ENCODE peak calls at places on chromosome 22, in seven cellular contexts. One of them, this sample, is unnamed.

GRCh38 chr22:49937758-49938564 is 19.5 kb downstream of the CRELD2 start:
- DNase-seq in right lobe of liver: no peak
- DNase-seq in type B pancreatic cell: no peak
- DNase-seq in psoas muscle: no peak
- DNase-seq in upper lobe of right lung: peak; percentile 71
- DNase-seq in mesothelial cell of epicardium: no peak
- DNase-seq in astrocyte: no peak
- DNase-seq in this sample: no peak

GRCh38 chr22:41351011-41351410 is 30.7 kb upstream of the TEF start:
- DNase-seq in right lobe of liver: no peak
- DNase-seq in type B pancreatic cell: no peak
- DNase-seq in psoas muscle: no peak
- DNase-seq in upper lobe of right lung: no peak
- DNase-seq in mesothelial cell of epicardium: no peak
- DNase-seq in astrocyte: no peak
- DNase-seq in this sample: no peak

GRCh38 chr22:20968281-20968977 is 1.4 kb downstream of the AIFM3 start:
- DNase-seq in right lobe of liver: no peak
- DNase-seq in type B pancreatic cell: no peak
- DNase-seq in psoas muscle: no peak
- DNase-seq in upper lobe of right lung: no peak
- DNase-seq in mesothelial cell of epicardium: no peak
- DNase-seq in astrocyte: no peak
- DNase-seq in this sample: no peak

GRCh38 chr22:49676230-49676629 is 151.4 kb downstream of the BRD1 start:
- DNase-seq in right lobe of liver: no peak
- DNase-seq in type B pancreatic cell: peak; percentile 31
- DNase-seq in psoas muscle: no peak
- DNase-seq in upper lobe of right lung: no peak
- DNase-seq in mesothelial cell of epicardium: no peak
- DNase-seq in astrocyte: no peak
- DNase-seq in this sample: no peak

GRCh38 chr22:17997456-17997855 is 26.9 kb downstream of the MICAL3 start:
- DNase-seq in right lobe of liver: no peak
- DNase-seq in type B pancreatic cell: no peak
- DNase-seq in psoas muscle: no peak
- DNase-seq in upper lobe of right lung: no peak
- DNase-seq in mesothelial cell of epicardium: no peak
- DNase-seq in astrocyte: no peak
- DNase-seq in this sample: no peak

GRCh38 chr22:35769974-35770373 is 52.3 kb downstream of the APOL5 start:
- DNase-seq in right lobe of liver: no peak
- DNase-seq in type B pancreatic cell: no peak
- DNase-seq in psoas muscle: no peak
- DNase-seq in upper lobe of right lung: no peak
- DNase-seq in mesothelial cell of epicardium: no peak
- DNase-seq in astrocyte: no peak
- DNase-seq in this sample: no peak

GRCh38 chr22:40410272-40410671 is 39.9 kb downstream of the SGSM3 start:
- DNase-seq in right lobe of liver: peak; percentile 47
- DNase-seq in type B pancreatic cell: no peak
- DNase-seq in psoas muscle: no peak
- DNase-seq in upper lobe of right lung: peak; percentile 42
- DNase-seq in mesothelial cell of epicardium: no peak
- DNase-seq in astrocyte: no peak
- DNase-seq in this sample: no peak

GRCh38 chr22:41417622-41418390 is 28.8 kb downstream of the TOB2 start:
- DNase-seq in right lobe of liver: peak; percentile 99
- DNase-seq in type B pancreatic cell: no peak
- DNase-seq in psoas muscle: peak; percentile 99
- DNase-seq in upper lobe of right lung: peak; percentile 98
- DNase-seq in mesothelial cell of epicardium: no peak
- DNase-seq in astrocyte: no peak
- DNase-seq in this sample: no peak

GRCh38 chr22:50102946-50103345 is 13.1 kb downstream of the MOV10L1 start:
- DNase-seq in right lobe of liver: no peak
- DNase-seq in type B pancreatic cell: no peak
- DNase-seq in psoas muscle: no peak
- DNase-seq in upper lobe of right lung: no peak
- DNase-seq in mesothelial cell of epicardium: no peak
- DNase-seq in astrocyte: no peak
- DNase-seq in this sample: no peak

GRCh38 chr22:25814685-25815084 is 72.7 kb downstream of the MYO18B start:
- DNase-seq in right lobe of liver: no peak
- DNase-seq in type B pancreatic cell: no peak
- DNase-seq in psoas muscle: no peak
- DNase-seq in upper lobe of right lung: no peak
- DNase-seq in mesothelial cell of epicardium: no peak
- DNase-seq in astrocyte: no peak
- DNase-seq in this sample: no peak

GRCh38 chr22:46830001-46830715 is 67.7 kb downstream of the TBC1D22A start:
- DNase-seq in right lobe of liver: no peak
- DNase-seq in type B pancreatic cell: peak; percentile 62
- DNase-seq in psoas muscle: peak; percentile 73
- DNase-seq in upper lobe of right lung: peak; percentile 49
- DNase-seq in mesothelial cell of epicardium: no peak
- DNase-seq in astrocyte: peak; percentile 77
- DNase-seq in this sample: no peak

GRCh38 chr22:49561338-49561737 is 266.3 kb downstream of the BRD1 start:
- DNase-seq in right lobe of liver: no peak
- DNase-seq in type B pancreatic cell: peak; percentile 10
- DNase-seq in psoas muscle: no peak
- DNase-seq in upper lobe of right lung: no peak
- DNase-seq in mesothelial cell of epicardium: no peak
- DNase-seq in astrocyte: no peak
- DNase-seq in this sample: peak; percentile 14

GRCh38 chr22:25623310-25623734 is 58.8 kb downstream of the GRK3 start:
- DNase-seq in right lobe of liver: no peak
- DNase-seq in type B pancreatic cell: no peak
- DNase-seq in psoas muscle: no peak
- DNase-seq in upper lobe of right lung: no peak
- DNase-seq in mesothelial cell of epicardium: no peak
- DNase-seq in astrocyte: no peak
- DNase-seq in this sample: no peak

GRCh38 chr22:50112151-50113118 is 22.6 kb downstream of the MOV10L1 start:
- DNase-seq in right lobe of liver: no peak
- DNase-seq in type B pancreatic cell: no peak
- DNase-seq in psoas muscle: no peak
- DNase-seq in upper lobe of right lung: no peak
- DNase-seq in mesothelial cell of epicardium: no peak
- DNase-seq in astrocyte: peak; percentile 86
- DNase-seq in this sample: no peak

DNA sequence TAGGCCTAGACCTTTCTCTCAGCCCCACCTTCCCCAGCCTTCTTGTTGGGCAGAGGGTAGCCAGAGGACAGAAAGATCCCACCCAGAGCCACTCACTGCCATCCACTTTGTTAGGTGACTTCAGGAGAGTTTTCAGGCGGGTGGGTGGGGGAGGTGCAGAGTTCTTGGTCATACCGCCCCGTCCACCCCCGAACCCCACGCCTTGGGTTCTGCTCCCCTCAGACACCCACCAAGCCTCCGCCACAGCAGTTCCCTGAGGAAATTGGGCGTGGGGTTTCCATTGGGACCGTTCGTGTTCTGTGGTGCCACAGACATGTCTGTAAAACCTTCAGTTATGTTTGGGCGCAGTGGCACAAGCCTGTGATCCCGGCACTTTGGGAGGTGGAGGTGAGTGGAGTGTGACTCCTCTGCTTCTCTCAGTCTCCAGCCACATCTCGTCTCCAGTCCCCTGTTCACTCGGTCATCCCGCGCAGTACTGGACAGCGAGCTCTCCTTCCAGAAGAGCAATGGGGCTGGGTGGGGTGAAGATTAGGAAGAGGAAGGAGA is 1.5 kb downstream of the MIF start:
- DNase-seq in right lobe of liver: no peak
- DNase-seq in type B pancreatic cell: no peak
- DNase-seq in psoas muscle: no peak
- DNase-seq in upper lobe of right lung: no peak
- DNase-seq in mesothelial cell of epicardium: no peak
- DNase-seq in astrocyte: no peak
- DNase-seq in this sample: no peak
- TF ChIP-seq CTCF in right lobe of liver: no peak
- TF ChIP-seq CTCF in type B pancreatic cell: peak; percentile 14
- TF ChIP-seq CTCF in psoas muscle: no peak
- TF ChIP-seq CTCF in upper lobe of right lung: no peak
- TF ChIP-seq CTCF in mesothelial cell of epicardium: no peak
- TF ChIP-seq CTCF in astrocyte: no peak
- TF ChIP-seq CTCF in this sample: no peak

GRCh38 chr22:32413715-32414114 is 1.7 kb upstream of the RTCB start:
- DNase-seq in right lobe of liver: no peak
- DNase-seq in type B pancreatic cell: no peak
- DNase-seq in psoas muscle: no peak
- DNase-seq in upper lobe of right lung: no peak
- DNase-seq in mesothelial cell of epicardium: no peak
- DNase-seq in astrocyte: peak; percentile 8
- DNase-seq in this sample: no peak
- TF ChIP-seq CTCF in right lobe of liver: peak; percentile 49
- TF ChIP-seq CTCF in type B pancreatic cell: peak; percentile 64
- TF ChIP-seq CTCF in psoas muscle: no peak
- TF ChIP-seq CTCF in upper lobe of right lung: peak; percentile 29
- TF ChIP-seq CTCF in mesothelial cell of epicardium: peak; percentile 23
- TF ChIP-seq CTCF in astrocyte: peak; percentile 65
- TF ChIP-seq CTCF in this sample: no peak

GRCh38 chr22:22856364-22856763 is 31.3 kb upstream of the IGLL5 start:
- DNase-seq in right lobe of liver: no peak
- DNase-seq in type B pancreatic cell: no peak
- DNase-seq in psoas muscle: no peak
- DNase-seq in upper lobe of right lung: no peak
- DNase-seq in mesothelial cell of epicardium: no peak
- DNase-seq in astrocyte: no peak
- DNase-seq in this sample: no peak

GRCh38 chr22:22856885-22857606 is 30.6 kb upstream of the IGLL5 start:
- DNase-seq in right lobe of liver: no peak
- DNase-seq in type B pancreatic cell: no peak
- DNase-seq in psoas muscle: no peak
- DNase-seq in upper lobe of right lung: no peak
- DNase-seq in mesothelial cell of epicardium: no peak
- DNase-seq in astrocyte: no peak
- DNase-seq in this sample: no peak

GRCh38 chr22:22855085-22855484 is 32.5 kb upstream of the IGLL5 start:
- DNase-seq in right lobe of liver: no peak
- DNase-seq in type B pancreatic cell: no peak
- DNase-seq in psoas muscle: no peak
- DNase-seq in upper lobe of right lung: no peak
- DNase-seq in mesothelial cell of epicardium: no peak
- DNase-seq in astrocyte: no peak
- DNase-seq in this sample: no peak

GRCh38 chr22:22854466-22854865 is 33.1 kb upstream of the IGLL5 start:
- DNase-seq in right lobe of liver: no peak
- DNase-seq in type B pancreatic cell: no peak
- DNase-seq in psoas muscle: no peak
- DNase-seq in upper lobe of right lung: no peak
- DNase-seq in mesothelial cell of epicardium: no peak
- DNase-seq in astrocyte: no peak
- DNase-seq in this sample: no peak

GRCh38 chr22:22855617-22856308 is 31.9 kb upstream of the IGLL5 start:
- DNase-seq in right lobe of liver: no peak
- DNase-seq in type B pancreatic cell: no peak
- DNase-seq in psoas muscle: no peak
- DNase-seq in upper lobe of right lung: no peak
- DNase-seq in mesothelial cell of epicardium: no peak
- DNase-seq in astrocyte: no peak
- DNase-seq in this sample: no peak
- TF ChIP-seq CTCF in right lobe of liver: peak; percentile 37
- TF ChIP-seq CTCF in type B pancreatic cell: peak; percentile 66
- TF ChIP-seq CTCF in psoas muscle: no peak
- TF ChIP-seq CTCF in upper lobe of right lung: peak; percentile 37
- TF ChIP-seq CTCF in mesothelial cell of epicardium: peak; percentile 23
- TF ChIP-seq CTCF in astrocyte: peak; percentile 10
- TF ChIP-seq CTCF in this sample: no peak

DNA sequence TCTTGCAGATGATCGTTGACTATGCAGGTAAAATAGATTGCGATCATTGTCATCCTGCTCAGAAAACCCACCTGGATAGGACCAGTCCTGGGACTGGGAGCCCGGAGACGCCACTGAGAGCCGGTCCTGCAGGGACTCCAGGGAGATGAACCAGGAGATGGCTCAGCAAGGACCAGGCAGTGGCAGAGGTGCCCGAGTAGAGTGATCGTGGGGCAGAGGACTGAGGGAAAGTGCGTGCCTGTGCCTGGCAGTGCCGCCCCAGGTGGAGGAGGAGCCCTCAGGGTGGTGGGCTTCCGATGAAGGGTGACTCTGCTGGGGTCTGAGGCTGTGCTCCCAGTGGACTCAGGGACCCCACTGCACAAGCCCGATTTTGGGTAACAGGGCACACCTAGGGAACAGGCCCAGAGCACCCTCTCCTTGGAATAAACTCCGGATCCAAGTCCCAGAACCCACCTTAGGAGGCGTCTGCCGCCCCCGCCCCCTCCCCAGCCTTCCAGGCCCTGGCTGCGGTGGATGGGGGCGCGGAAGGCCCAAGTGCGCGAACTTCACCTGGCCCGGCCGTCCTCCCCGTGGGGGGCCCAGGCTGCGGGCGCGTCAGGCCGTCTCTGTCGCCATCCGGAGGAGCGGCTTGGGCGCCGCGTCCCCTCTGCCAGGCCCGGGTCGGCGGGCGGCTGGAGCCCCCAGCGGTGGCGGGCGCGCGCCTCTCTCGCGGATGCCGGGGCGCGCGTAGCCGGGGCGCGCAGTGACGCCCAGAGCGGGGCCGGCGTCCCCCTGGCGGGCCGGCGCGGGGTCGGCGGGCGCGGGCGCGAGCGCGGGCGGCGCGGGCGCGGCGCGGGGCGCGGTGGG is 1338.8 kb downstream of the BRD1 start:
- DNase-seq in right lobe of liver: peak; percentile 35
- DNase-seq in type B pancreatic cell: peak; percentile 72
- DNase-seq in psoas muscle: no peak
- DNase-seq in upper lobe of right lung: peak; percentile 65
- DNase-seq in mesothelial cell of epicardium: no peak
- DNase-seq in astrocyte: no peak
- DNase-seq in this sample: no peak
- TF ChIP-seq CTCF in right lobe of liver: no peak
- TF ChIP-seq CTCF in type B pancreatic cell: peak; percentile 13
- TF ChIP-seq CTCF in psoas muscle: no peak
- TF ChIP-seq CTCF in upper lobe of right lung: no peak
- TF ChIP-seq CTCF in mesothelial cell of epicardium: no peak
- TF ChIP-seq CTCF in astrocyte: no peak
- TF ChIP-seq CTCF in this sample: no peak

GRCh38 chr22:23179381-23180294 is 671 bp upstream of the BCR start:
- DNase-seq in right lobe of liver: peak; percentile 68
- DNase-seq in type B pancreatic cell: no peak
- DNase-seq in psoas muscle: peak; percentile 62
- DNase-seq in upper lobe of right lung: no peak
- DNase-seq in mesothelial cell of epicardium: no peak
- DNase-seq in astrocyte: no peak
- DNase-seq in this sample: no peak
- TF ChIP-seq CTCF in right lobe of liver: no peak
- TF ChIP-seq CTCF in type B pancreatic cell: no peak
- TF ChIP-seq CTCF in psoas muscle: no peak
- TF ChIP-seq CTCF in upper lobe of right lung: no peak
- TF ChIP-seq CTCF in mesothelial cell of epicardium: no peak
- TF ChIP-seq CTCF in astrocyte: no peak
- TF ChIP-seq CTCF in this sample: no peak

This sample was measured in omental fat pad.